ENCODE peak calls at places on chromosomes 2 and 18, in six cellular contexts. Q is NCI-H1694 treated with DMSO at 0.1 percent for 48 hours, S is mesothelial cell of epicardium, L is amniotic stem cell, X is ACHN, V is thoracic aorta. Y is an unnamed sample.

GRCh38 chr2:169452080-169452479 is 27.2 kb upstream of the BBS5 start:
- DNase-seq in Q (peak), S (no peak), L (peak), X (peak), V (no peak), Y (peak)

GRCh38 chr2:5140367-5140766 is 551.8 kb upstream of the SOX11 start:
- DNase-seq in Q (no peak), S (no peak), L (no peak), X (no peak), V (no peak), Y (no peak)

GRCh38 chr2:204860249-204860648 is 315.0 kb downstream of the PARD3B start:
- DNase-seq in Q (peak), S (no peak), L (no peak), X (no peak), V (no peak), Y (peak)

GRCh38 chr2:113720167-113720566 is 36.3 kb downstream of the SLC35F5 start:
- DNase-seq in Q (peak), S (no peak), L (no peak), X (peak), V (no peak), Y (peak)

GRCh38 chr2:16962459-16962858 is 296.8 kb upstream of the CYRIA start:
- DNase-seq in Q (no peak), S (no peak), L (no peak), X (no peak), V (no peak), Y (no peak)

GRCh38 chr2:70616168-70616694 is 62.6 kb upstream of the TGFA start:
- DNase-seq in Q (no peak), S (no peak), L (no peak), X (no peak), V (no peak), Y (no peak)

GRCh38 chr2:122739732-122740593 is 984.5 kb downstream of the TSN start:
- DNase-seq in Q (no peak), S (no peak), L (no peak), X (no peak), V (no peak), Y (no peak)

GRCh38 chr2:95379616-95379925 is 22.9 kb upstream of the FAHD2A start:
- DNase-seq in Q (no peak), S (no peak), L (no peak), X (no peak), V (no peak), Y (no peak)

GRCh38 chr18:22021701-22022100 is 147.7 kb upstream of the GATA6 start:
- DNase-seq in Q (no peak), S (no peak), L (no peak), X (no peak), V (no peak), Y (no peak)

GRCh38 chr2:88350641-88351601 is 101.6 kb downstream of the FOXI3 start:
- DNase-seq in Q (no peak), S (peak), L (no peak), X (peak), V (no peak), Y (no peak)

GRCh38 chr2:71479261-71479660 is 25.9 kb downstream of the DYSF start:
- DNase-seq in Q (no peak), S (no peak), L (no peak), X (no peak), V (no peak), Y (no peak)

GRCh38 chr2:110867078-110867477 is 134.7 kb downstream of the ACOXL start:
- DNase-seq in Q (no peak), S (no peak), L (no peak), X (no peak), V (no peak), Y (no peak)

GRCh38 chr2:160336091-160336490 is 136.0 kb upstream of the ITGB6 start:
- DNase-seq in Q (no peak), S (no peak), L (no peak), X (no peak), V (no peak), Y (no peak)

GRCh38 chr2:181421464-181421863 is 35.7 kb upstream of the ITGA4 start:
- DNase-seq in Q (no peak), S (no peak), L (no peak), X (no peak), V (no peak), Y (no peak)

GRCh38 chr2:176140130-176140519 is 10.6 kb downstream of the HOXD8 start:
- DNase-seq in Q (no peak), S (no peak), L (no peak), X (no peak), V (no peak), Y (no peak)

GRCh38 chr2:27796991-27797752 is 25.7 kb downstream of the MRPL33 start:
- DNase-seq in Q (no peak), S (no peak), L (no peak), X (no peak), V (no peak), Y (no peak)